ENCODE peak calls at places on chromosomes 1 and 21, in six cellular contexts. One of them, this sample, is unnamed.

GRCh38 chr1:228369608-228370438 is 36.8 kb downstream of the TRIM11 start:
- DNase-seq in endothelial cell of umbilical vein: no peak
- DNase-seq in left ventricle myocardium superior: peak; percentile 77
- DNase-seq in cardiac muscle cell: peak; percentile 41
- DNase-seq in stimulated activated CD8-positive, alpha-beta memory T cell treated with anti-CD3 and anti-CD28 coated beads, Interleukin-7, amount 100 ng/mL, for 24 hours: no peak
- DNase-seq in fibroblast of gingiva: no peak
- DNase-seq in this sample: no peak

GRCh38 chr1:177010246-177010825 is 154.2 kb downstream of the ASTN1 start:
- DNase-seq in endothelial cell of umbilical vein: no peak
- DNase-seq in left ventricle myocardium superior: no peak
- DNase-seq in cardiac muscle cell: peak; percentile 39
- DNase-seq in stimulated activated CD8-positive, alpha-beta memory T cell treated with anti-CD3 and anti-CD28 coated beads, Interleukin-7, amount 100 ng/mL, for 24 hours: no peak
- DNase-seq in fibroblast of gingiva: no peak
- DNase-seq in this sample: no peak

GRCh38 chr1:93056214-93056613 is 22.9 kb upstream of the MTF2 start:
- DNase-seq in endothelial cell of umbilical vein: peak; percentile 19
- DNase-seq in left ventricle myocardium superior: no peak
- DNase-seq in cardiac muscle cell: peak; percentile 80
- DNase-seq in stimulated activated CD8-positive, alpha-beta memory T cell treated with anti-CD3 and anti-CD28 coated beads, Interleukin-7, amount 100 ng/mL, for 24 hours: no peak
- DNase-seq in fibroblast of gingiva: peak; percentile 3
- DNase-seq in this sample: no peak

GRCh38 chr1:75338974-75339483 is 204.8 kb downstream of the LHX8 start:
- DNase-seq in endothelial cell of umbilical vein: peak; percentile 6
- DNase-seq in left ventricle myocardium superior: no peak
- DNase-seq in cardiac muscle cell: no peak
- DNase-seq in stimulated activated CD8-positive, alpha-beta memory T cell treated with anti-CD3 and anti-CD28 coated beads, Interleukin-7, amount 100 ng/mL, for 24 hours: no peak
- DNase-seq in fibroblast of gingiva: no peak
- DNase-seq in this sample: no peak

GRCh38 chr1:12722626-12723025 is 6.7 kb downstream of the AADACL3 start:
- DNase-seq in endothelial cell of umbilical vein: no peak
- DNase-seq in left ventricle myocardium superior: no peak
- DNase-seq in cardiac muscle cell: peak; percentile 1
- DNase-seq in stimulated activated CD8-positive, alpha-beta memory T cell treated with anti-CD3 and anti-CD28 coated beads, Interleukin-7, amount 100 ng/mL, for 24 hours: no peak
- DNase-seq in fibroblast of gingiva: no peak
- DNase-seq in this sample: no peak

GRCh38 chr1:223859037-223859436 is 13.3 kb upstream of the TP53BP2 start:
- DNase-seq in endothelial cell of umbilical vein: no peak
- DNase-seq in left ventricle myocardium superior: no peak
- DNase-seq in cardiac muscle cell: no peak
- DNase-seq in stimulated activated CD8-positive, alpha-beta memory T cell treated with anti-CD3 and anti-CD28 coated beads, Interleukin-7, amount 100 ng/mL, for 24 hours: no peak
- DNase-seq in fibroblast of gingiva: no peak
- DNase-seq in this sample: no peak

GRCh38 chr21:23963454-23963853 is 1643.8 kb downstream of the MRPL39 start:
- DNase-seq in endothelial cell of umbilical vein: peak; percentile 10
- DNase-seq in left ventricle myocardium superior: no peak
- DNase-seq in cardiac muscle cell: no peak
- DNase-seq in stimulated activated CD8-positive, alpha-beta memory T cell treated with anti-CD3 and anti-CD28 coated beads, Interleukin-7, amount 100 ng/mL, for 24 hours: no peak
- DNase-seq in fibroblast of gingiva: no peak
- DNase-seq in this sample: no peak

GRCh38 chr1:59549903-59550302 is 253.0 kb downstream of the FGGY start:
- DNase-seq in endothelial cell of umbilical vein: no peak
- DNase-seq in left ventricle myocardium superior: no peak
- DNase-seq in cardiac muscle cell: no peak
- DNase-seq in stimulated activated CD8-positive, alpha-beta memory T cell treated with anti-CD3 and anti-CD28 coated beads, Interleukin-7, amount 100 ng/mL, for 24 hours: no peak
- DNase-seq in fibroblast of gingiva: peak; percentile 97
- DNase-seq in this sample: no peak

GRCh38 chr1:228000416-228000815 is 6.4 kb upstream of the WNT3A start:
- DNase-seq in endothelial cell of umbilical vein: no peak
- DNase-seq in left ventricle myocardium superior: no peak
- DNase-seq in cardiac muscle cell: no peak
- DNase-seq in stimulated activated CD8-positive, alpha-beta memory T cell treated with anti-CD3 and anti-CD28 coated beads, Interleukin-7, amount 100 ng/mL, for 24 hours: no peak
- DNase-seq in fibroblast of gingiva: no peak
- DNase-seq in this sample: no peak

GRCh38 chr1:67608661-67609571 is 76.1 kb upstream of the GADD45A start:
- DNase-seq in endothelial cell of umbilical vein: no peak
- DNase-seq in left ventricle myocardium superior: no peak
- DNase-seq in cardiac muscle cell: peak; percentile 32
- DNase-seq in stimulated activated CD8-positive, alpha-beta memory T cell treated with anti-CD3 and anti-CD28 coated beads, Interleukin-7, amount 100 ng/mL, for 24 hours: no peak
- DNase-seq in fibroblast of gingiva: peak; percentile 29
- DNase-seq in this sample: no peak

GRCh38 chr1:91876751-91877573 is 9.0 kb downstream of the TGFBR3 start:
- DNase-seq in endothelial cell of umbilical vein: no peak
- DNase-seq in left ventricle myocardium superior: no peak
- DNase-seq in cardiac muscle cell: no peak
- DNase-seq in stimulated activated CD8-positive, alpha-beta memory T cell treated with anti-CD3 and anti-CD28 coated beads, Interleukin-7, amount 100 ng/mL, for 24 hours: no peak
- DNase-seq in fibroblast of gingiva: peak; percentile 66
- DNase-seq in this sample: no peak

GRCh38 chr1:233962878-233963277 is 58.4 kb downstream of the SLC35F3 start:
- DNase-seq in endothelial cell of umbilical vein: no peak
- DNase-seq in left ventricle myocardium superior: no peak
- DNase-seq in cardiac muscle cell: no peak
- DNase-seq in stimulated activated CD8-positive, alpha-beta memory T cell treated with anti-CD3 and anti-CD28 coated beads, Interleukin-7, amount 100 ng/mL, for 24 hours: no peak
- DNase-seq in fibroblast of gingiva: no peak
- DNase-seq in this sample: no peak

GRCh38 chr1:38546630-38547029 is 312.9 kb downstream of the RRAGC start:
- DNase-seq in endothelial cell of umbilical vein: no peak
- DNase-seq in left ventricle myocardium superior: no peak
- DNase-seq in cardiac muscle cell: no peak
- DNase-seq in stimulated activated CD8-positive, alpha-beta memory T cell treated with anti-CD3 and anti-CD28 coated beads, Interleukin-7, amount 100 ng/mL, for 24 hours: no peak
- DNase-seq in fibroblast of gingiva: no peak
- DNase-seq in this sample: no peak

GRCh38 chr1:1024421-1025415 is 4.8 kb downstream of the AGRN start:
- DNase-seq in endothelial cell of umbilical vein: no peak
- DNase-seq in left ventricle myocardium superior: no peak
- DNase-seq in cardiac muscle cell: peak; percentile 44
- DNase-seq in stimulated activated CD8-positive, alpha-beta memory T cell treated with anti-CD3 and anti-CD28 coated beads, Interleukin-7, amount 100 ng/mL, for 24 hours: no peak
- DNase-seq in fibroblast of gingiva: no peak
- DNase-seq in this sample: peak; percentile 87

GRCh38 chr1:233668146-233668724 is 54.3 kb downstream of the KCNK1 start:
- DNase-seq in endothelial cell of umbilical vein: no peak
- DNase-seq in left ventricle myocardium superior: no peak
- DNase-seq in cardiac muscle cell: no peak
- DNase-seq in stimulated activated CD8-positive, alpha-beta memory T cell treated with anti-CD3 and anti-CD28 coated beads, Interleukin-7, amount 100 ng/mL, for 24 hours: no peak
- DNase-seq in fibroblast of gingiva: peak; percentile 6
- DNase-seq in this sample: no peak

GRCh38 chr21:31803039-31804007 is 69.5 kb upstream of the HUNK start:
- DNase-seq in endothelial cell of umbilical vein: no peak
- DNase-seq in left ventricle myocardium superior: no peak
- DNase-seq in cardiac muscle cell: no peak
- DNase-seq in stimulated activated CD8-positive, alpha-beta memory T cell treated with anti-CD3 and anti-CD28 coated beads, Interleukin-7, amount 100 ng/mL, for 24 hours: no peak
- DNase-seq in fibroblast of gingiva: no peak
- DNase-seq in this sample: no peak

GRCh38 chr1:207888647-207889046 is 22.3 kb downstream of the CD34 start:
- DNase-seq in endothelial cell of umbilical vein: peak; percentile 26
- DNase-seq in left ventricle myocardium superior: peak; percentile 52
- DNase-seq in cardiac muscle cell: no peak
- DNase-seq in stimulated activated CD8-positive, alpha-beta memory T cell treated with anti-CD3 and anti-CD28 coated beads, Interleukin-7, amount 100 ng/mL, for 24 hours: no peak
- DNase-seq in fibroblast of gingiva: peak; percentile 72
- DNase-seq in this sample: no peak

GRCh38 chr1:35359995-35360394 is 91.5 kb downstream of the ZMYM4 start:
- DNase-seq in endothelial cell of umbilical vein: no peak
- DNase-seq in left ventricle myocardium superior: no peak
- DNase-seq in cardiac muscle cell: no peak
- DNase-seq in stimulated activated CD8-positive, alpha-beta memory T cell treated with anti-CD3 and anti-CD28 coated beads, Interleukin-7, amount 100 ng/mL, for 24 hours: no peak
- DNase-seq in fibroblast of gingiva: no peak
- DNase-seq in this sample: no peak

GRCh38 chr1:93148001-93148400 is 32.2 kb downstream of the TMED5 start:
- DNase-seq in endothelial cell of umbilical vein: no peak
- DNase-seq in left ventricle myocardium superior: no peak
- DNase-seq in cardiac muscle cell: no peak
- DNase-seq in stimulated activated CD8-positive, alpha-beta memory T cell treated with anti-CD3 and anti-CD28 coated beads, Interleukin-7, amount 100 ng/mL, for 24 hours: no peak
- DNase-seq in fibroblast of gingiva: peak; percentile 46
- DNase-seq in this sample: no peak

GRCh38 chr21:31180256-31181088 is 142.2 kb upstream of the KRTAP19-8 start:
- DNase-seq in endothelial cell of umbilical vein: peak; percentile 39
- DNase-seq in left ventricle myocardium superior: no peak
- DNase-seq in cardiac muscle cell: peak; percentile 56
- DNase-seq in stimulated activated CD8-positive, alpha-beta memory T cell treated with anti-CD3 and anti-CD28 coated beads, Interleukin-7, amount 100 ng/mL, for 24 hours: no peak
- DNase-seq in fibroblast of gingiva: peak; percentile 30
- DNase-seq in this sample: no peak

GRCh38 chr21:41779659-41780058 is 12.8 kb upstream of the RIPK4 start:
- DNase-seq in endothelial cell of umbilical vein: no peak
- DNase-seq in left ventricle myocardium superior: no peak
- DNase-seq in cardiac muscle cell: no peak
- DNase-seq in stimulated activated CD8-positive, alpha-beta memory T cell treated with anti-CD3 and anti-CD28 coated beads, Interleukin-7, amount 100 ng/mL, for 24 hours: no peak
- DNase-seq in fibroblast of gingiva: no peak
- DNase-seq in this sample: no peak

GRCh38 chr1:41819843-41820242 is 98.9 kb downstream of the HIVEP3 start:
- DNase-seq in endothelial cell of umbilical vein: no peak
- DNase-seq in left ventricle myocardium superior: no peak
- DNase-seq in cardiac muscle cell: no peak
- DNase-seq in stimulated activated CD8-positive, alpha-beta memory T cell treated with anti-CD3 and anti-CD28 coated beads, Interleukin-7, amount 100 ng/mL, for 24 hours: no peak
- DNase-seq in fibroblast of gingiva: no peak
- DNase-seq in this sample: no peak

GRCh38 chr1:217881607-217882332 is 250.6 kb downstream of the SPATA17 start:
- DNase-seq in endothelial cell of umbilical vein: no peak
- DNase-seq in left ventricle myocardium superior: no peak
- DNase-seq in cardiac muscle cell: no peak
- DNase-seq in stimulated activated CD8-positive, alpha-beta memory T cell treated with anti-CD3 and anti-CD28 coated beads, Interleukin-7, amount 100 ng/mL, for 24 hours: no peak
- DNase-seq in fibroblast of gingiva: no peak
- DNase-seq in this sample: no peak

GRCh38 chr1:25875154-25875855 is at the start of gene PAQR7:
- DNase-seq in endothelial cell of umbilical vein: peak; percentile 70
- DNase-seq in left ventricle myocardium superior: peak; percentile 87
- DNase-seq in cardiac muscle cell: peak; percentile 84
- DNase-seq in stimulated activated CD8-positive, alpha-beta memory T cell treated with anti-CD3 and anti-CD28 coated beads, Interleukin-7, amount 100 ng/mL, for 24 hours: no peak
- DNase-seq in fibroblast of gingiva: peak; percentile 74
- DNase-seq in this sample: peak; percentile 77

GRCh38 chr1:244112646-244113045 is 61.6 kb downstream of the ZBTB18 start:
- DNase-seq in endothelial cell of umbilical vein: no peak
- DNase-seq in left ventricle myocardium superior: no peak
- DNase-seq in cardiac muscle cell: no peak
- DNase-seq in stimulated activated CD8-positive, alpha-beta memory T cell treated with anti-CD3 and anti-CD28 coated beads, Interleukin-7, amount 100 ng/mL, for 24 hours: no peak
- DNase-seq in fibroblast of gingiva: peak; percentile 61
- DNase-seq in this sample: no peak

GRCh38 chr1:203273869-203274602 is 31.3 kb upstream of the BTG2 start:
- DNase-seq in endothelial cell of umbilical vein: no peak
- DNase-seq in left ventricle myocardium superior: peak; percentile 70
- DNase-seq in cardiac muscle cell: no peak
- DNase-seq in stimulated activated CD8-positive, alpha-beta memory T cell treated with anti-CD3 and anti-CD28 coated beads, Interleukin-7, amount 100 ng/mL, for 24 hours: no peak
- DNase-seq in fibroblast of gingiva: no peak
- DNase-seq in this sample: peak; percentile 67

GRCh38 chr1:18581420-18581880 is 49.2 kb upstream of the PAX7 start:
- DNase-seq in endothelial cell of umbilical vein: peak; percentile 8
- DNase-seq in left ventricle myocardium superior: peak; percentile 49
- DNase-seq in cardiac muscle cell: peak; percentile 70
- DNase-seq in stimulated activated CD8-positive, alpha-beta memory T cell treated with anti-CD3 and anti-CD28 coated beads, Interleukin-7, amount 100 ng/mL, for 24 hours: peak; percentile 16
- DNase-seq in fibroblast of gingiva: no peak
- DNase-seq in this sample: no peak

GRCh38 chr1:110674337-110675059 is at the start of gene KCNA3:
- DNase-seq in endothelial cell of umbilical vein: no peak
- DNase-seq in left ventricle myocardium superior: peak; percentile 58
- DNase-seq in cardiac muscle cell: peak; percentile 65
- DNase-seq in stimulated activated CD8-positive, alpha-beta memory T cell treated with anti-CD3 and anti-CD28 coated beads, Interleukin-7, amount 100 ng/mL, for 24 hours: peak; percentile 31
- DNase-seq in fibroblast of gingiva: no peak
- DNase-seq in this sample: no peak

GRCh38 chr1:110533230-110533629 is 14.3 kb upstream of the KCNA10 start:
- DNase-seq in endothelial cell of umbilical vein: no peak
- DNase-seq in left ventricle myocardium superior: no peak
- DNase-seq in cardiac muscle cell: no peak
- DNase-seq in stimulated activated CD8-positive, alpha-beta memory T cell treated with anti-CD3 and anti-CD28 coated beads, Interleukin-7, amount 100 ng/mL, for 24 hours: no peak
- DNase-seq in fibroblast of gingiva: no peak
- DNase-seq in this sample: no peak

This sample was measured in ureter.